ENCODE peak calls at places on chromosome 6, in seven cellular contexts. G is PC-9, P is left ventricle myocardium inferior, X is mesendoderm, F is spleen, L is AG04450, T is cardiac muscle cell. K is an unnamed sample.

GRCh38 chr6:129369737-129370136 is 340.2 kb downstream of the ARHGAP18 start:
- DNase-seq in G (no peak), P (no peak), X (no peak), F (no peak), L (no peak), T (no peak), K (no peak)

GRCh38 chr6:37977715-37978114 is 158.2 kb downstream of the ZFAND3 start:
- DNase-seq in G (no peak), P (no peak), X (no peak), F (no peak), L (no peak), T (no peak), K (no peak)

GRCh38 chr6:40262363-40262762 is 324.8 kb downstream of the LRFN2 start:
- DNase-seq in G (no peak), P (no peak), X (no peak), F (no peak), L (no peak), T (no peak), K (no peak)

GRCh38 chr6:148451690-148452089 is 109.1 kb downstream of the SASH1 start:
- DNase-seq in G (no peak), P (no peak), X (no peak), F (no peak), L (no peak), T (no peak), K (no peak)

GRCh38 chr6:11309947-11310665 is 77.6 kb upstream of the NEDD9 start:
- DNase-seq in G (no peak), P (no peak), X (peak), F (no peak), L (peak), T (no peak), K (peak)

GRCh38 chr6:42266542-42266941 is 48.9 kb upstream of the MRPS10 start:
- DNase-seq in G (no peak), P (no peak), X (no peak), F (no peak), L (no peak), T (no peak), K (no peak)

GRCh38 chr6:44663860-44664584 is 276.5 kb downstream of the CDC5L start:
- DNase-seq in G (no peak), P (no peak), X (no peak), F (no peak), L (no peak), T (no peak), K (no peak)

GRCh38 chr6:36605102-36605501 is 10.9 kb downstream of the SRSF3 start:
- DNase-seq in G (no peak), P (no peak), X (no peak), F (peak), L (no peak), T (no peak), K (no peak)

GRCh38 chr6:136593748-136594490 is 43.7 kb upstream of the MAP7 start:
- DNase-seq in G (peak), P (no peak), X (peak), F (no peak), L (peak), T (peak), K (no peak)

GRCh38 chr6:144528605-144529425 is 243.7 kb downstream of the UTRN start:
- DNase-seq in G (peak), P (no peak), X (peak), F (no peak), L (no peak), T (peak), K (no peak)

GRCh38 chr6:50030777-50031562 is 9.2 kb upstream of the DEFB110 start:
- DNase-seq in G (no peak), P (no peak), X (peak), F (no peak), L (no peak), T (peak), K (peak)

GRCh38 chr6:163446529-163446928 is 32.0 kb downstream of the QKI start:
- DNase-seq in G (no peak), P (no peak), X (no peak), F (no peak), L (no peak), T (no peak), K (no peak)

GRCh38 chr6:73471686-73472290 is 10.3 kb downstream of the MTO1 start:
- DNase-seq in G (no peak), P (no peak), X (no peak), F (no peak), L (no peak), T (no peak), K (no peak)

GRCh38 chr6:132054525-132054924 is 103.4 kb upstream of the CCN2 start:
- DNase-seq in G (no peak), P (no peak), X (no peak), F (no peak), L (peak), T (no peak), K (no peak)

GRCh38 chr6:37149750-37150149 is 20.2 kb upstream of the PIM1 start:
- DNase-seq in G (no peak), P (no peak), X (no peak), F (no peak), L (no peak), T (no peak), K (no peak)

GRCh38 chr6:11008821-11009220 is 35.3 kb downstream of the ELOVL2 start:
- DNase-seq in G (no peak), P (no peak), X (no peak), F (no peak), L (no peak), T (no peak), K (no peak)

GRCh38 chr6:105272783-105273182 is 93.0 kb upstream of the POPDC3 start:
- DNase-seq in G (peak), P (no peak), X (peak), F (no peak), L (no peak), T (peak), K (no peak)

GRCh38 chr6:167746377-167747151 is 80.1 kb upstream of the AFDN start:
- DNase-seq in G (no peak), P (no peak), X (peak), F (peak), L (no peak), T (no peak), K (no peak)

GRCh38 chr6:156191895-156192294 is 585.3 kb upstream of the ARID1B start:
- DNase-seq in G (no peak), P (no peak), X (no peak), F (no peak), L (no peak), T (no peak), K (no peak)

GRCh38 chr6:34341481-34341971 is 50.9 kb downstream of the NUDT3 start:
- DNase-seq in G (no peak), P (no peak), X (no peak), F (no peak), L (no peak), T (no peak), K (no peak)

GRCh38 chr6:133512410-133513016 is 271.4 kb downstream of the EYA4 start:
- DNase-seq in G (no peak), P (no peak), X (peak), F (no peak), L (peak), T (peak), K (peak)

GRCh38 chr6:431986-432385 is 40.4 kb downstream of the IRF4 start:
- DNase-seq in G (no peak), P (no peak), X (no peak), F (no peak), L (no peak), T (no peak), K (no peak)

GRCh38 chr6:134230087-134230717 is 87.7 kb downstream of the SGK1 start:
- DNase-seq in G (no peak), P (peak), X (no peak), F (peak), L (no peak), T (no peak), K (no peak)

GRCh38 chr6:72825265-72825918 is 203.5 kb downstream of the KCNQ5 start:
- DNase-seq in G (peak), P (no peak), X (peak), F (no peak), L (peak), T (no peak), K (no peak)

GRCh38 chr6:151773382-151773781 is 34.1 kb upstream of the ESR1 start:
- DNase-seq in G (no peak), P (no peak), X (no peak), F (no peak), L (no peak), T (no peak), K (no peak)

GRCh38 chr6:159754401-159754800 is 7.4 kb upstream of the ACAT2 start:
- DNase-seq in G (no peak), P (no peak), X (no peak), F (no peak), L (no peak), T (no peak), K (no peak)

GRCh38 chr6:159753081-159753872 is 8.6 kb upstream of the ACAT2 start:
- DNase-seq in G (no peak), P (no peak), X (no peak), F (no peak), L (no peak), T (no peak), K (no peak)

GRCh38 chr6:159754959-159755914 is 6.6 kb upstream of the ACAT2 start:
- DNase-seq in G (no peak), P (no peak), X (no peak), F (no peak), L (no peak), T (no peak), K (no peak)

GRCh38 chr6:159746759-159747158 is 15.1 kb upstream of the ACAT2 start:
- DNase-seq in G (no peak), P (no peak), X (no peak), F (no peak), L (no peak), T (no peak), K (no peak)

DNA sequence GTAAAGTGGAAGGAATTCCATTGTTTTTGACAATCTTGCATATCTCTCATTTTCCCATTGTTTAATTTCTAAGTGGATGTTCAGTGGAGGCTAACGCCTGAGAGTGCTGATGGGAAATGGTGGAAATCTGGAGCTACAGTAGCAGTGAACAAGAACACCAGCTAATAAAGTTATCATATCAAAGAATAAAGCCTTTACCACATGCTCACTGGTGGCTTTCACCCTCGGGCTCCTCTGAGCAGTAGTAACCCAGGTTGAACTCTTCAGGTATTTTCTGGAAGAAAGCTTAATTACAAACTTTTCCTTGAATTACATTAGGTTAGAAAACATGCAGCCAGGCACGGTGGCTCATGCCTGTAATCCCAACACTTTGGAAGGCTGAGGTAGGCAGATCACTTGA is 10.4 kb upstream of the ACAT2 start:
- DNase-seq in G (no peak), P (no peak), X (no peak), F (no peak), L (no peak), T (no peak), K (no peak)
- H3K27ac ChIP-seq in G (no peak), P (no peak), X (no peak), F (no peak), L (no peak), T (peak), K (no peak)

DNA sequence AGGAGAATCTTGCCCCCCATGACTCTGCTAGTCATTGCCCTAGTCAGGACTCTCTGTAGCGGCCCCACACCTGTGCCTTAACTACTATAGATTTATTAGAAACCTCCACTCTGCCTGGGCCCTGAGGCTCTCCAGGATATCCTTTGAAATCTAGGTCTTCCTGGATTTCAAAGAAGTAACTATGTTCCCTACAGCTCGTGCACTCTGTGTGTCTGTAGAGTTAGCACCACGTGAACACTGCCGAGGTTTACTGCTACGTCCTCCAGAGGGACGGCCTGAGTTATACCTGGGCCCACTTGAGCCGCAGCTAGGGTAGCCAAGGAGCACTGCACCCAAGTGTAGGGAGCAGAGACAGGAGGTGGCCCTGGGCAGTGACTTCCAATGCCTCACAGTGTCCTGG is 19.8 kb downstream of the GLP1R start:
- DNase-seq in G (no peak), P (no peak), X (no peak), F (peak), L (no peak), T (no peak), K (no peak)
- H3K27ac ChIP-seq in G (no peak), P (no peak), X (no peak), F (no peak), L (no peak), T (no peak), K (no peak)

GRCh38 chr6:55694148-55694547 is 115.2 kb upstream of the HMGCLL1 start:
- DNase-seq in G (no peak), P (peak), X (peak), F (no peak), L (peak), T (peak), K (peak)
- H3K27ac ChIP-seq in G (no peak), P (no peak), X (no peak), F (no peak), L (no peak), T (peak), K (no peak)

DNA sequence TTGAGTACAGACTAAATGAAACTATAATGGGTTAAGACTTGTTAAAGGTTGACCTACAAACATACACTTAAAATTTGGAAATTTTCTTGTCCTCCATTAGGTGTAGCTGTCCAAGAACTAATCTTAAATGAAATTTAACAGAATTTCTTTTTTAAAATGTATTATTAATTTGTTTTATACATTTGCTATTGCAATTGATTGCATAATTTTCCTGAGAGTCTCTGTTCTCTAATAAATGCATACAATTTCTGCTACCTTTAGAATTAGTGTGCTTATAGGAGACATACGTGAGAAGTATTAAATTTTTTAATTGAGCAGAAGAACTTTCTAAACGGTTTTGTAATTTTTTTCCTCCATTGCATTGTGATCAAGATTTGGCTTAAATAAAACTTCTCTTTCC is 1.5 kb downstream of the FAM135A start:
- DNase-seq in G (no peak), P (no peak), X (no peak), F (no peak), L (no peak), T (no peak), K (no peak)
- H3K27ac ChIP-seq in G (no peak), P (no peak), X (no peak), F (no peak), L (no peak), T (no peak), K (no peak)

GRCh38 chr6:119627908-119628669 is 278.5 kb upstream of the MAN1A1 start:
- DNase-seq in G (peak), P (no peak), X (peak), F (no peak), L (no peak), T (no peak), K (no peak)

GRCh38 chr6:119628691-119629621 is 279.4 kb upstream of the MAN1A1 start:
- DNase-seq in G (no peak), P (no peak), X (peak), F (no peak), L (no peak), T (no peak), K (no peak)

GRCh38 chr6:119630561-119631192 is 281.1 kb upstream of the MAN1A1 start:
- DNase-seq in G (no peak), P (no peak), X (no peak), F (no peak), L (no peak), T (no peak), K (no peak)

GRCh38 chr6:119626884-119627619 is 277.5 kb upstream of the MAN1A1 start:
- DNase-seq in G (peak), P (no peak), X (peak), F (no peak), L (no peak), T (no peak), K (no peak)
- H3K27ac ChIP-seq in G (peak), P (no peak), X (no peak), F (no peak), L (no peak), T (no peak), K (no peak)

DNA sequence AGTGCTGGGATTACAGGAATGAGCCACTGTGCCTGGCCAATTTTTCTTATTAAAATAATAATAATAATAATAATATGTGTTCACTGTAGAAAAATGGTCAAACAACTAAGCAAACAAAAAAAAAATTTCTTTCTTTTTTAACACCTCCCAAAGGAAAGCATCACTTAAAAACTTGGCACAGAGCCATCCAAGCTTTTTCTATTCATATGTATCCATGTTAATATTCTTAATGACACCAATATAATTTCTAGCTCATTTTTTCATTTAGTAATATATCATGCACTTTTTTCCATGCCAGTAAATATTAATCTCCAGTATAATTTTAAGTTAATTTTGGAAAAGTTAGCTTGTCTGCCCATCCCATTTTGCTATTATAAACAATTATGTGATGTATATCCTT is 101.8 kb downstream of the MBOAT1 start:
- DNase-seq in G (no peak), P (no peak), X (no peak), F (no peak), L (no peak), T (no peak), K (no peak)
- H3K27ac ChIP-seq in G (no peak), P (no peak), X (no peak), F (no peak), L (no peak), T (no peak), K (no peak)

DNA sequence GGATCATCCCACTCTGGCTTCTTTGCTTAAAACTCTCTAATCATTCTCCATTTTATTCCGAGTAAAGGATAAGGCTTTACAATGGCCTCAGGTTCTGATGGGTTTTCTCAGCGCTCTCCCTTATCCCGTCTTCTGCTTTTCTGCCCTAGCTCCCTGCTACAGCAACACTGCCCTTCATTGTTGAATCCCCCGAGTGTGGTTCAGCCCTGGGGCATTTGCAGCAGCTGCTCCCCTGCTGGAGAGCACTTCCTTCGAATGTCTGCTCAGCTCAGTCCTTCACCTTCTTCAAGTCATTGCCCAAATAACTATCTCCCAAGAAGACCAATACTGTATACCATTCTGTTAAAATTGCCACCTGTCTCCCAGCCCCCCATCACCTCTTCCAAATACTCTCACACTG is 111.8 kb downstream of the TBXT start:
- DNase-seq in G (no peak), P (no peak), X (peak), F (no peak), L (no peak), T (no peak), K (no peak)
- H3K27ac ChIP-seq in G (no peak), P (peak), X (no peak), F (no peak), L (no peak), T (no peak), K (no peak)

DNA sequence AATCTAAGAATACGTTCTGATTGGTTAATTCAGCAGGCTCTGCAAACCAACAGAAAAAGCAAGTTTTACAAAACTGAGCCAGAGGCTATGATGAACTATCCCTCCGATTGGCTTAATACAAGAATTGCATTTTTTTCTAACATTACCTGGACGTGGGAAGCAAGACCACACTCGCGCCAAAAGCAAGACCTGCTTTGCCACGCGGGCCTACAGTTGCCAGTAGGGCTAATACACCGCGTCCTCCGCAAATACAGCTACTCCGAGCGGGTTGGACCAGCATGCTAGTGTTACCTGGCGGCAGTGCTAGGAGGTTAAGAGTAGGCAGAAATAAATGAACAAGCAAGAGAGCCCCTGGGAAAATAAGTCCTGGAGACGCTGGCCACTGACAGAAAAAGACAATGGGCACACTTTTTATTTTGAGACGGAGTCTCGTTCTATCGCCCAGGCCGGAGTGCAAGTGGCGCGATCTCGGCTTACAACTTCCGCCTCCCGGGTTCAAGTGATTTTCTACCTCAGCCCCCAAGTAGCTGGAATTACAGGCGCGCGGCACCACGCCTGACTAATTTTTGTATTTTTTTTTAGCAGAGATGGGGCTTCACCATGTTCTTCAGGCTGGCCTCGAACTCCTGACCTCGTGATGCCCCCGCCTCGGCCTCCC is 131.9 kb upstream of the BTN3A2 start:
- DNase-seq in G (peak), P (no peak), X (no peak), F (peak), L (no peak), T (no peak), K (no peak)
- H3K27ac ChIP-seq in G (peak), P (peak), X (peak), F (peak), L (peak), T (no peak), K (no peak)

GRCh38 chr6:110449545-110449903 is 26.9 kb downstream of the SLC22A16 start:
- DNase-seq in G (no peak), P (no peak), X (no peak), F (no peak), L (no peak), T (no peak), K (no peak)

GRCh38 chr6:110446405-110446804 is 30.0 kb downstream of the SLC22A16 start:
- DNase-seq in G (no peak), P (no peak), X (no peak), F (no peak), L (no peak), T (no peak), K (no peak)

GRCh38 chr6:110447761-110448160 is 28.7 kb downstream of the SLC22A16 start:
- DNase-seq in G (no peak), P (no peak), X (no peak), F (no peak), L (no peak), T (no peak), K (no peak)

GRCh38 chr6:110448846-110449544 is 27.4 kb downstream of the SLC22A16 start:
- DNase-seq in G (no peak), P (no peak), X (no peak), F (no peak), L (no peak), T (no peak), K (no peak)
- H3K27ac ChIP-seq in G (no peak), P (no peak), X (no peak), F (no peak), L (no peak), T (no peak), K (no peak)

GRCh38 chr6:160798625-160799024 is 96.6 kb downstream of the PLG start:
- DNase-seq in G (no peak), P (no peak), X (peak), F (no peak), L (no peak), T (no peak), K (no peak)

GRCh38 chr6:160791981-160792418 is 90.0 kb downstream of the PLG start:
- DNase-seq in G (peak), P (no peak), X (no peak), F (no peak), L (no peak), T (no peak), K (no peak)

GRCh38 chr6:160792711-160793110 is 90.7 kb downstream of the PLG start:
- DNase-seq in G (peak), P (no peak), X (peak), F (no peak), L (no peak), T (no peak), K (no peak)

GRCh38 chr6:160793652-160794051 is 91.6 kb downstream of the PLG start:
- DNase-seq in G (no peak), P (no peak), X (peak), F (no peak), L (no peak), T (no peak), K (no peak)

GRCh38 chr6:160795716-160796115 is 93.7 kb downstream of the PLG start:
- DNase-seq in G (peak), P (no peak), X (peak), F (no peak), L (no peak), T (no peak), K (no peak)
- H3K27ac ChIP-seq in G (no peak), P (no peak), X (no peak), F (no peak), L (no peak), T (no peak), K (no peak)